ENCODE peak calls at places on chromosomes 3 and 15, in six cellular contexts. V is SK-N-SH; O is CD8-positive, alpha-beta T cell; L is fibroblast of the aortic adventitia; Q is tibial artery; C is GM12865. K is an unnamed sample.

GRCh38 chr3:54122802-54123537 is 618 bp downstream of the CACNA2D3 start:
- DNase-seq in V (peak; percentile 39), O (no peak), L (no peak), Q (no peak), C (no peak), K (peak; percentile 38)

GRCh38 chr3:128317101-128317697 is 149.5 kb downstream of the DNAJB8 start:
- DNase-seq in V (no peak), O (no peak), L (no peak), Q (no peak), C (no peak), K (no peak)

GRCh38 chr3:129723558-129724324 is 117.3 kb upstream of the PLXND1 start:
- DNase-seq in V (no peak), O (no peak), L (peak; percentile 95), Q (peak; percentile 86), C (no peak), K (no peak)

GRCh38 chr15:66650433-66650832 is 51.6 kb upstream of the SMAD6 start:
- DNase-seq in V (no peak), O (no peak), L (no peak), Q (peak; percentile 75), C (no peak), K (no peak)

GRCh38 chr15:91345761-91346160 is 245.7 kb downstream of the SV2B start:
- DNase-seq in V (no peak), O (no peak), L (no peak), Q (no peak), C (no peak), K (no peak)

GRCh38 chr3:43289401-43289800 is 3.1 kb downstream of the SNRK start:
- DNase-seq in V (no peak), O (no peak), L (no peak), Q (no peak), C (no peak), K (no peak)

GRCh38 chr15:20341901-20342605 is 199.5 kb downstream of the GOLGA6L6 start:
- DNase-seq in V (no peak), O (peak; percentile 35), L (no peak), Q (peak; percentile 56), C (no peak), K (peak; percentile 69)

GRCh38 chr3:50269460-50269859 is 513 bp downstream of the SEMA3B start:
- DNase-seq in V (no peak), O (no peak), L (no peak), Q (no peak), C (no peak), K (no peak)

GRCh38 chr3:183309276-183309675 is 56.2 kb downstream of the B3GNT5 start:
- DNase-seq in V (no peak), O (no peak), L (no peak), Q (no peak), C (no peak), K (no peak)

GRCh38 chr3:13788522-13789424 is 91.1 kb downstream of the WNT7A start:
- DNase-seq in V (no peak), O (no peak), L (no peak), Q (no peak), C (no peak), K (no peak)

GRCh38 chr3:47007001-47007400 is 27.5 kb downstream of the NBEAL2 start:
- DNase-seq in V (peak; percentile 16), O (no peak), L (no peak), Q (no peak), C (no peak), K (no peak)

GRCh38 chr15:69421498-69421897 is 7.3 kb downstream of the KIF23 start:
- DNase-seq in V (no peak), O (no peak), L (peak; percentile 39), Q (no peak), C (no peak), K (no peak)

GRCh38 chr15:75163150-75163564 is 38.5 kb upstream of the C15orf39 start:
- DNase-seq in V (no peak), O (no peak), L (no peak), Q (no peak), C (no peak), K (no peak)

GRCh38 chr3:179681492-179682263 is 28.8 kb downstream of the USP13 start:
- DNase-seq in V (no peak), O (no peak), L (peak; percentile 38), Q (no peak), C (no peak), K (no peak)

GRCh38 chr15:45634442-45635190 is at the start of gene SQOR:
- DNase-seq in V (peak; percentile 81), O (peak; percentile 69), L (peak; percentile 67), Q (peak; percentile 89), C (peak; percentile 93), K (peak; percentile 85)

GRCh38 chr15:49895337-49896223 is 223.5 kb downstream of the ATP8B4 start:
- DNase-seq in V (no peak), O (no peak), L (peak; percentile 91), Q (no peak), C (no peak), K (no peak)

GRCh38 chr3:129068291-129068886 is 7.8 kb downstream of the GP9 start:
- DNase-seq in V (no peak), O (no peak), L (no peak), Q (no peak), C (no peak), K (no peak)

GRCh38 chr15:66761723-66762595 is 59.9 kb downstream of the SMAD6 start:
- DNase-seq in V (no peak), O (no peak), L (peak; percentile 63), Q (no peak), C (no peak), K (no peak)

GRCh38 chr3:169082076-169082475 is 581.4 kb downstream of the MECOM start:
- DNase-seq in V (no peak), O (no peak), L (peak; percentile 47), Q (no peak), C (no peak), K (no peak)

GRCh38 chr15:77837649-77838025 is 204.9 kb upstream of the LINGO1 start:
- DNase-seq in V (no peak), O (no peak), L (no peak), Q (no peak), C (no peak), K (no peak)

GRCh38 chr3:184805351-184806038 is 6.5 kb upstream of the VPS8 start:
- DNase-seq in V (peak; percentile 69), O (no peak), L (peak; percentile 29), Q (no peak), C (no peak), K (no peak)

GRCh38 chr3:31164398-31164797 is 269.9 kb upstream of the GADL1 start:
- DNase-seq in V (no peak), O (no peak), L (no peak), Q (no peak), C (no peak), K (no peak)

GRCh38 chr3:190811775-190812480 is 50.6 kb downstream of the GMNC start:
- DNase-seq in V (peak; percentile 27), O (no peak), L (peak; percentile 76), Q (no peak), C (peak; percentile 69), K (peak; percentile 9)

GRCh38 chr3:15332405-15333098 is at the start of gene SH3BP5:
- DNase-seq in V (peak; percentile 93), O (peak; percentile 68), L (peak; percentile 56), Q (peak; percentile 64), C (peak; percentile 80), K (peak; percentile 89)

GRCh38 chr15:31367730-31368344 is 41.2 kb downstream of the KLF13 start:
- DNase-seq in V (no peak), O (no peak), L (no peak), Q (no peak), C (peak; percentile 76), K (no peak)

GRCh38 chr15:31365655-31366127 is 39.1 kb downstream of the KLF13 start:
- DNase-seq in V (peak; percentile 78), O (peak; percentile 87), L (peak; percentile 84), Q (peak; percentile 95), C (peak; percentile 75), K (peak; percentile 87)

GRCh38 chr15:31365032-31365654 is 38.5 kb downstream of the KLF13 start:
- DNase-seq in V (no peak), O (no peak), L (no peak), Q (no peak), C (no peak), K (no peak)

GRCh38 chr15:31367021-31367729 is 40.5 kb downstream of the KLF13 start:
- DNase-seq in V (no peak), O (no peak), L (no peak), Q (peak; percentile 46), C (no peak), K (no peak)

GRCh38 chr15:31366169-31366734 is 39.6 kb downstream of the KLF13 start:
- DNase-seq in V (peak; percentile 55), O (no peak), L (no peak), Q (peak; percentile 68), C (no peak), K (no peak)
- TF ChIP-seq CTCF in V (no peak), O (peak; percentile 8), L (no peak), Q (peak; percentile 2), C (no peak), K (no peak)

GRCh38 chr3:52154135-52155094 is at the start of gene POC1A:
- DNase-seq in V (peak; percentile 93), O (peak; percentile 82), L (peak; percentile 98), Q (peak; percentile 99), C (peak; percentile 96), K (peak; percentile 94)
- TF ChIP-seq CTCF in V (no peak), O (no peak), L (no peak), Q (no peak), C (no peak), K (no peak)

DNA sequence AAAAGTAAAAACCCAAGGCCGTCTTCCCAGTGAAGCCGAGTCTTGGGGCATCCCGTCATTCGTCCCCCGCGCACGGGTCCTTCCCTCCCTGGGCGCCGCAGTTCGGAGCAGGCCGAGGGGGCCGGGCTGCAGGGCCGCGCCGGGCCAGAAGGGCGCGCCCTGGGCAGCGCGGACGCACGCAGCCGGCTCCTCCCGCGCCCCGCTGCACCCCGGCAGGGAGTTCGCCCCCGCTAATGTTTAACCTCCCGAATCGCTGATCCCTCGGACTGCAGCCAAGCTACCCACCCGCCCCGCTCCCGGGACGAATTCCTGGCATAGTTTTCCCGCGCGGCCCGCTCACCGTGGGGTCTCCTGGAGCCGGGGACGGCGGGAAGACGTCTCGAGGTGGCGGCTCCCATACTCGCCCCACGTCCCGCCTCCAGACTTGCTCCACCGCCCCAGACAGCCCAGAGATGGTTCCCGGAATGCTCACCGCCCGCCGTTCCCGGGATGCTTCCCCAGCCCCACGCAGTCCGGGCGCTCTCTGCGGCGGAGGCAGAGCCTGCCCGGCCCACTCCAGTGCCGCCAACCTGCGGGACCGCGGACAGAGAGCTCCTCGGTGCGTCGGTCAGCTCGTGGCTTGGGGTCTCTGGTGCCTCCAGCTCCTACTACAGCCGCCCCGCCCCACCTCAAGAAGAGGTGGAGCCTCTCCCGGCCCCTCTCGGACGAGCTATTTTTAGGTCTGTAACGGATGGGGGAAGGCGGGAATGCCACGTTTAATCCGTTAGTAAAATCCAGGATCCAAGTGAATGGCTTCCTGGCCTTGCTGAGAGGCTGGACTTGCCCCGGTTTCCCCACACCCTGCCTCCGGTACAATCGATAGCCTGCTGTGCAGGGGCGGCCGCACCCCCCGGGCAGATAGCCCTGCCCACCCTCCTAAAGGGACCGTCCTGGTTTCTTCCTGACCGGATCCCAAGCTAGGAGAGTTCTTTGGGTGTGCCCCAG is at the start of gene DZIP1L:
- DNase-seq in V (peak; percentile 90), O (no peak), L (peak; percentile 57), Q (peak; percentile 67), C (peak; percentile 43), K (peak; percentile 84)
- TF ChIP-seq CTCF in V (peak; percentile 58), O (no peak), L (peak; percentile 24), Q (peak; percentile 50), C (peak; percentile 49), K (peak; percentile 62)

DNA sequence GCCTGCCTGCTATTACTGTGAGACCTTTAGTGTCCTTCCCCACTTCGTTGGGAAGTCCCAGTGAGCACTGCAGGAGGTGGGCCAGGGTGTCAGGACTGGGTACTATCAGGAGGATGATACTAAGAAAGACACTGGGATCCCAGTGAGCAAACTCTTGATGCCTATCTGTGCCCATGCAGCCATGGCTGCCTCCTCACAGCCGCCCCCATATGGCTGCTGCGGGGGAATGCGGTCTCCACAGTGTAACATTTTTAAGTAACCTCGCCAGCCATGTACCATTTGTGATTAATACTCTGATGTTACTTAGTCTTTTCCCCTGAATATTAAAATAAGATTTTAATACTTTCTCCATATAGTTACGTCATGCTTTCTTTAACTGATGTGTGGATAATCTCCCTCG is 312.2 kb downstream of the RYR3 start:
- DNase-seq in V (no peak), O (no peak), L (no peak), Q (no peak), C (peak; percentile 2), K (no peak)
- TF ChIP-seq CTCF in V (peak; percentile 35), O (no peak), L (no peak), Q (no peak), C (peak; percentile 7), K (no peak)